ENCODE peak calls at places on chromosome 2, in nine cellular contexts. W, U, Y, O, Z, D, M, I and P are unnamed samples.

GRCh38 chr2:60347781-60348180 is 205.7 kb downstream of the BCL11A start:
- DNase-seq in W (no peak), U (no peak), Y (no peak), O (no peak), Z (no peak), D (no peak), M (peak; percentile 50), I (no peak), P (no peak)

GRCh38 chr2:83103602-83104001 is 1355.5 kb downstream of the SUCLG1 start:
- DNase-seq in W (peak; percentile 72), U (peak; percentile 88), Y (peak; percentile 63), O (peak; percentile 88), Z (no peak), D (peak; percentile 60), M (no peak), I (no peak), P (peak; percentile 80)

GRCh38 chr2:199662245-199662644 is 188.7 kb downstream of the FTCDNL1 start:
- DNase-seq in W (peak; percentile 22), U (no peak), Y (no peak), O (no peak), Z (no peak), D (peak; percentile 39), M (no peak), I (no peak), P (no peak)

GRCh38 chr2:167271941-167272340 is 383.7 kb downstream of the XIRP2 start:
- DNase-seq in W (peak; percentile 24), U (no peak), Y (no peak), O (no peak), Z (no peak), D (no peak), M (no peak), I (no peak), P (no peak)

GRCh38 chr2:182625814-182626213 is 90.2 kb upstream of the DNAJC10 start:
- DNase-seq in W (no peak), U (no peak), Y (no peak), O (no peak), Z (no peak), D (no peak), M (peak; percentile 72), I (no peak), P (no peak)

GRCh38 chr2:180893752-180894151 is 86.7 kb upstream of the UBE2E3 start:
- DNase-seq in W (no peak), U (no peak), Y (no peak), O (no peak), Z (no peak), D (no peak), M (no peak), I (no peak), P (no peak)

GRCh38 chr2:112836695-112837117 is at the start of gene IL1B:
- DNase-seq in W (peak; percentile 39), U (peak; percentile 81), Y (no peak), O (peak; percentile 97), Z (no peak), D (no peak), M (no peak), I (no peak), P (peak; percentile 95)

GRCh38 chr2:55585451-55586079 is 31.9 kb downstream of the PPP4R3B start:
- DNase-seq in W (peak; percentile 77), U (peak; percentile 80), Y (peak; percentile 22), O (peak; percentile 86), Z (no peak), D (peak; percentile 29), M (no peak), I (no peak), P (peak; percentile 78)

GRCh38 chr2:201466050-201466660 is 14.6 kb downstream of the STRADB start:
- DNase-seq in W (peak; percentile 89), U (peak; percentile 90), Y (peak; percentile 71), O (peak; percentile 70), Z (no peak), D (peak; percentile 42), M (no peak), I (no peak), P (peak; percentile 81)

GRCh38 chr2:121110924-121111323 is 174.1 kb downstream of the TFCP2L1 start:
- DNase-seq in W (no peak), U (no peak), Y (no peak), O (no peak), Z (no peak), D (no peak), M (no peak), I (no peak), P (no peak)

GRCh38 chr2:178401994-178402437 is 49.0 kb downstream of the PRKRA start:
- DNase-seq in W (no peak), U (no peak), Y (no peak), O (no peak), Z (no peak), D (no peak), M (no peak), I (no peak), P (no peak)

GRCh38 chr2:232030229-232030628 is 68.7 kb downstream of the DIS3L2 start:
- DNase-seq in W (no peak), U (no peak), Y (no peak), O (no peak), Z (no peak), D (no peak), M (peak; percentile 61), I (no peak), P (no peak)

DNA sequence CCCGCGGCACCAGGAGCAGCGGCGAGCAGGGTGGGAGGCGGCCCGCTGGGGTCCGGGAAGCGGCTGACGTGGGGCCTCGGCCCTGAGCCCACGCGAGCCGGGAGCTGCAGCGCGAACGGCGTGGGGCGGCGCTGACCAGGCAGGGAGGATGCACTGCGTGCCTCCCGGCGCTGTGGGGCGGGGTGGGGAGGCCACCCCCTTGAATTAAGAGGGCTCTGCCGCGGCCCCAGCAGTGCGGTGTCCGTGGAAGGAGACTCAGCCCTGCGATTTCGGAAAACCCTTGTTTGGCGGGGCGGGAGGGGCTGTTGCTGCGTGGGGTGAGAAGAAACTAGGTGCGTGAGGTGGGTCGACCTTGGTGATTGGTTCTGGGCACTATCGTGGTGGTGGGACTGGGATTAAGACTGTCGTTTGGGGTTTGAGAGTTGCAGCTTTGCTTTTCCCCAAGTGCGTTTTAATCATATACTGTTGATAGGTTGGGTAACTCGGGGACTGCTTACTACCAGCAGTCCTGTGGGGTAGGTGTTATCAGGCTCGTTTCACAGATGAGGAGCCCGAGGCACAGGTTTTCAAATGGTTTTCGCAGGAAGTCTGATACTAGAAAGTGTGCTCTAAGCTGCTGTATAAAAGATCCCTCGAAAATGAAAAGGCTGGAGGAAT is 703 bp downstream of the ACSL3 start:
- DNase-seq in W (peak; percentile 32), U (no peak), Y (no peak), O (peak; percentile 29), Z (peak; percentile 24), D (no peak), M (no peak), I (peak; percentile 55), P (no peak)
- TF ChIP-seq CTCF in W (no peak), U (no peak), Y (no peak), O (no peak), Z (no peak), D (no peak), M (no peak), I (no peak), P (no peak)

GRCh38 chr2:191496838-191497237 is 181.1 kb upstream of the NABP1 start:
- DNase-seq in W (no peak), U (no peak), Y (no peak), O (no peak), Z (no peak), D (no peak), M (no peak), I (no peak), P (no peak)

GRCh38 chr2:191500566-191501389 is 177.2 kb upstream of the NABP1 start:
- DNase-seq in W (peak; percentile 17), U (no peak), Y (no peak), O (no peak), Z (peak; percentile 43), D (peak; percentile 47), M (no peak), I (no peak), P (no peak)

GRCh38 chr2:191499874-191500565 is 177.9 kb upstream of the NABP1 start:
- DNase-seq in W (peak; percentile 36), U (peak; percentile 57), Y (peak; percentile 87), O (no peak), Z (peak; percentile 83), D (peak; percentile 55), M (no peak), I (no peak), P (peak; percentile 76)

GRCh38 chr2:191499050-191499449 is 178.9 kb upstream of the NABP1 start:
- DNase-seq in W (no peak), U (no peak), Y (no peak), O (no peak), Z (peak; percentile 79), D (no peak), M (no peak), I (no peak), P (no peak)

DNA sequence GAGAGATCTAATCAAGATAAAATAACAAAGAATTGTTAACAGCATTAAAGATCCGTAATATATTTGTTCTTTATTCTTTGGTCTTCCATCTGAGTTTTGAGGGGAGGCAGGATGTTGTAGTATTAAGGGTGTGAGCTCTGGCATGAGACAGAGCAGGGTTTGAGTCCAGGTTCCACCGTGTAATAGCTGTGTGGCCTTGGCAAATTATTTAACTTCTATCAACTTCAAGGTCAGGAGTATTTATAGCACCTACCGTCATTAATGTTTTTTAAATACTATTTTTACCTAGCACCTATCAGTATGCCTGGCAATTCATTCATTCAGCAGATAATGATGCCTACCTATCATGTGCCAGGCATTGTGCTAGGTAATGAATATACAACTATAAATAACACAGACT is 180.1 kb upstream of the NABP1 start:
- DNase-seq in W (no peak), U (no peak), Y (no peak), O (no peak), Z (no peak), D (no peak), M (no peak), I (no peak), P (no peak)
- H3K4me3 ChIP-seq in W (no peak overlapping the region), U (no peak overlapping the region), Y (no peak overlapping the region), O (no peak overlapping the region), Z (no peak overlapping the region), D (no peak overlapping the region), M (no peak overlapping the region), I (no peak overlapping the region), P (no peak overlapping the region)

DNA sequence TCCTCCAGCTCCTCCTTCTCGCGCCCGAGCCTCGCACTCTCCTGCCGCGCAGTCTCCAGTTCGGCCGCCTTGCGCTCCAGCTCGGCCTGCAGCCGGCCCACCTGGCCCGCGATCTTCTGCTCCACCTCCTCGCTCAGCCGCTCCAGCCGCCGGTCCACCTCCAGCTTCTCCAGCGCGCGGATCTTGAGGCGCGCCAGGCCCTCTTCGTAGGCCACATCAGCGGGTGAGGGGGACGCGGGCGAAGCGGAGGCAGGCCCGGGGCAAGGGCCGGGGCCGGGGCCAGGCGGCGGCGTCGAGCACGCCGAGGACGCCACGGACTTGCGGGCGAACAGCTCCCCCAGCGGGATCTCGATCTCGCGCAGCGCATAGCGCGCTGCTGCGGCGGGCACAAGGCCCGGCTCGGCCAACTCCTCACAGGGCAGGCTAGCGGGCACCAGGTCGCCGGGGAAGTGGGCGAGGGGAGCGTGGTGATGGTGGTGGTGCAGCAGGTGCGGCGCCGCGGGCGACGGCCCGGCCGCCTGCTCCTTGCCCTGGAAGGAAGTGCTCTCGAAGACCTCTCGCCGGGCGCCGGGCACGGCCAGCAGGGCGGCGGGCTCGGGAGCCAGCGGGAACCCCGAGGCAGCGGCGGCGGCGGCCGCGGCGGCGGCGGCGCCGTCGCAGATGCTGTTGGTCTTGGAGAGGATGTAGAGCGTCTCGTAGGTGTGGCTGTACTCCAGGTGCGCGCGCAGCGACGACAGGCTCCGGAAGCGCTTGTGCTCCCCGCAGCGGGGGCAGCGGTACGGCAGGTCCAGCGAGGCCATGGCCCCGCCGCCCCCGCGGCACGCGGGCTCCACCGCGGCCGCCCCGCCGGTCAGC is 15.2 kb downstream of the FBXO41 start:
- DNase-seq in W (no peak), U (peak; percentile 11), Y (no peak), O (peak; percentile 31), Z (no peak), D (no peak), M (peak; percentile 91), I (no peak), P (no peak)
- TF ChIP-seq CTCF in W (no peak), U (peak; percentile 9), Y (no peak), O (no peak), Z (no peak), D (no peak), M (peak; percentile 57), I (no peak), P (no peak)

GRCh38 chr2:238685713-238686112 is 162.2 kb upstream of the TWIST2 start:
- DNase-seq in W (no peak), U (no peak), Y (no peak), O (no peak), Z (no peak), D (no peak), M (peak; percentile 66), I (no peak), P (no peak)
- H3K4me3 ChIP-seq in W (no peak overlapping the region), U (no peak overlapping the region), Y (no peak overlapping the region), O (no peak overlapping the region), Z (no peak overlapping the region), D (no peak overlapping the region), M (no peak overlapping the region), I (no peak overlapping the region), P (no peak overlapping the region)